ENCODE peak calls at places on chromosomes 1 and 21, in ten cellular contexts. One of them, this sample, is unnamed.

GRCh38 chr1:157472302-157472701 is 80.0 kb downstream of the FCRL5 start:
- DNase-seq in dorsolateral prefrontal cortex: no peak
- DNase-seq in AG09319: no peak
- DNase-seq in tibial artery: no peak
- DNase-seq in fibroblast of the aortic adventitia: no peak
- DNase-seq in mammary epithelial cell: no peak
- DNase-seq in SK-N-SH: no peak
- DNase-seq in RWPE1: no peak
- DNase-seq in AG04449: no peak
- DNase-seq in esophagus squamous epithelium: no peak
- DNase-seq in this sample: no peak

GRCh38 chr1:182217071-182217470 is 155.6 kb upstream of the ZNF648 start:
- DNase-seq in dorsolateral prefrontal cortex: no peak
- DNase-seq in AG09319: no peak
- DNase-seq in tibial artery: no peak
- DNase-seq in fibroblast of the aortic adventitia: no peak
- DNase-seq in mammary epithelial cell: peak; percentile 68
- DNase-seq in SK-N-SH: no peak
- DNase-seq in RWPE1: peak; percentile 48
- DNase-seq in AG04449: no peak
- DNase-seq in esophagus squamous epithelium: no peak
- DNase-seq in this sample: no peak

GRCh38 chr21:42075686-42076471 is 4.8 kb downstream of the UMODL1 start:
- DNase-seq in dorsolateral prefrontal cortex: no peak
- DNase-seq in AG09319: no peak
- DNase-seq in tibial artery: no peak
- DNase-seq in fibroblast of the aortic adventitia: no peak
- DNase-seq in mammary epithelial cell: no peak
- DNase-seq in SK-N-SH: no peak
- DNase-seq in RWPE1: no peak
- DNase-seq in AG04449: no peak
- DNase-seq in esophagus squamous epithelium: no peak
- DNase-seq in this sample: no peak

GRCh38 chr1:174040387-174040786 is 18.2 kb upstream of the RC3H1 start:
- DNase-seq in dorsolateral prefrontal cortex: no peak
- DNase-seq in AG09319: peak; percentile 44
- DNase-seq in tibial artery: no peak
- DNase-seq in fibroblast of the aortic adventitia: peak; percentile 73
- DNase-seq in mammary epithelial cell: peak; percentile 89
- DNase-seq in SK-N-SH: no peak
- DNase-seq in RWPE1: peak; percentile 51
- DNase-seq in AG04449: peak; percentile 28
- DNase-seq in esophagus squamous epithelium: no peak
- DNase-seq in this sample: no peak

GRCh38 chr1:212225416-212225815 is 59.8 kb upstream of the PPP2R5A start:
- DNase-seq in dorsolateral prefrontal cortex: no peak
- DNase-seq in AG09319: no peak
- DNase-seq in tibial artery: no peak
- DNase-seq in fibroblast of the aortic adventitia: no peak
- DNase-seq in mammary epithelial cell: no peak
- DNase-seq in SK-N-SH: no peak
- DNase-seq in RWPE1: no peak
- DNase-seq in AG04449: no peak
- DNase-seq in esophagus squamous epithelium: no peak
- DNase-seq in this sample: no peak

GRCh38 chr1:42950146-42950480 is 8.6 kb downstream of the SLC2A1 start:
- DNase-seq in dorsolateral prefrontal cortex: no peak
- DNase-seq in AG09319: no peak
- DNase-seq in tibial artery: no peak
- DNase-seq in fibroblast of the aortic adventitia: peak; percentile 66
- DNase-seq in mammary epithelial cell: peak; percentile 49
- DNase-seq in SK-N-SH: no peak
- DNase-seq in RWPE1: no peak
- DNase-seq in AG04449: no peak
- DNase-seq in esophagus squamous epithelium: no peak
- DNase-seq in this sample: no peak

GRCh38 chr1:3283849-3284248 is 170.6 kb upstream of the ARHGEF16 start:
- DNase-seq in dorsolateral prefrontal cortex: no peak
- DNase-seq in AG09319: no peak
- DNase-seq in tibial artery: no peak
- DNase-seq in fibroblast of the aortic adventitia: peak; percentile 17
- DNase-seq in mammary epithelial cell: no peak
- DNase-seq in SK-N-SH: peak; percentile 84
- DNase-seq in RWPE1: peak; percentile 25
- DNase-seq in AG04449: no peak
- DNase-seq in esophagus squamous epithelium: no peak
- DNase-seq in this sample: no peak

GRCh38 chr1:114458208-114458777 is 52.7 kb downstream of the TRIM33 start:
- DNase-seq in dorsolateral prefrontal cortex: no peak
- DNase-seq in AG09319: no peak
- DNase-seq in tibial artery: no peak
- DNase-seq in fibroblast of the aortic adventitia: peak; percentile 81
- DNase-seq in mammary epithelial cell: peak; percentile 88
- DNase-seq in SK-N-SH: no peak
- DNase-seq in RWPE1: peak; percentile 38
- DNase-seq in AG04449: peak; percentile 55
- DNase-seq in esophagus squamous epithelium: no peak
- DNase-seq in this sample: no peak

GRCh38 chr1:214514032-214514818 is 37.2 kb downstream of the PTPN14 start:
- DNase-seq in dorsolateral prefrontal cortex: no peak
- DNase-seq in AG09319: no peak
- DNase-seq in tibial artery: no peak
- DNase-seq in fibroblast of the aortic adventitia: peak; percentile 44
- DNase-seq in mammary epithelial cell: no peak
- DNase-seq in SK-N-SH: no peak
- DNase-seq in RWPE1: no peak
- DNase-seq in AG04449: no peak
- DNase-seq in esophagus squamous epithelium: no peak
- DNase-seq in this sample: no peak

GRCh38 chr1:197269053-197269452 is 1.0 kb downstream of the CRB1 start:
- DNase-seq in dorsolateral prefrontal cortex: no peak
- DNase-seq in AG09319: no peak
- DNase-seq in tibial artery: no peak
- DNase-seq in fibroblast of the aortic adventitia: no peak
- DNase-seq in mammary epithelial cell: no peak
- DNase-seq in SK-N-SH: no peak
- DNase-seq in RWPE1: no peak
- DNase-seq in AG04449: no peak
- DNase-seq in esophagus squamous epithelium: no peak
- DNase-seq in this sample: no peak

GRCh38 chr1:17569200-17570139 is 30.0 kb downstream of the ARHGEF10L start:
- DNase-seq in dorsolateral prefrontal cortex: no peak
- DNase-seq in AG09319: peak; percentile 69
- DNase-seq in tibial artery: peak; percentile 97
- DNase-seq in fibroblast of the aortic adventitia: peak; percentile 97
- DNase-seq in mammary epithelial cell: peak; percentile 36
- DNase-seq in SK-N-SH: peak; percentile 60
- DNase-seq in RWPE1: no peak
- DNase-seq in AG04449: peak; percentile 71
- DNase-seq in esophagus squamous epithelium: no peak
- DNase-seq in this sample: no peak

GRCh38 chr1:26938659-26939025 is 17.1 kb downstream of the NUDC start:
- DNase-seq in dorsolateral prefrontal cortex: no peak
- DNase-seq in AG09319: no peak
- DNase-seq in tibial artery: no peak
- DNase-seq in fibroblast of the aortic adventitia: no peak
- DNase-seq in mammary epithelial cell: no peak
- DNase-seq in SK-N-SH: no peak
- DNase-seq in RWPE1: no peak
- DNase-seq in AG04449: no peak
- DNase-seq in esophagus squamous epithelium: no peak
- DNase-seq in this sample: no peak

GRCh38 chr1:232598837-232599177 is 31.1 kb downstream of the SIPA1L2 start:
- DNase-seq in dorsolateral prefrontal cortex: no peak
- DNase-seq in AG09319: no peak
- DNase-seq in tibial artery: no peak
- DNase-seq in fibroblast of the aortic adventitia: no peak
- DNase-seq in mammary epithelial cell: no peak
- DNase-seq in SK-N-SH: no peak
- DNase-seq in RWPE1: no peak
- DNase-seq in AG04449: no peak
- DNase-seq in esophagus squamous epithelium: no peak
- DNase-seq in this sample: no peak

GRCh38 chr1:232599178-232600041 is 30.5 kb downstream of the SIPA1L2 start:
- DNase-seq in dorsolateral prefrontal cortex: no peak
- DNase-seq in AG09319: peak; percentile 16
- DNase-seq in tibial artery: no peak
- DNase-seq in fibroblast of the aortic adventitia: peak; percentile 56
- DNase-seq in mammary epithelial cell: no peak
- DNase-seq in SK-N-SH: peak; percentile 25
- DNase-seq in RWPE1: no peak
- DNase-seq in AG04449: no peak
- DNase-seq in esophagus squamous epithelium: no peak
- DNase-seq in this sample: no peak

GRCh38 chr1:232598133-232598532 is 31.8 kb downstream of the SIPA1L2 start:
- DNase-seq in dorsolateral prefrontal cortex: no peak
- DNase-seq in AG09319: no peak
- DNase-seq in tibial artery: no peak
- DNase-seq in fibroblast of the aortic adventitia: no peak
- DNase-seq in mammary epithelial cell: no peak
- DNase-seq in SK-N-SH: no peak
- DNase-seq in RWPE1: no peak
- DNase-seq in AG04449: no peak
- DNase-seq in esophagus squamous epithelium: no peak
- DNase-seq in this sample: no peak

GRCh38 chr1:232602622-232603021 is 27.3 kb downstream of the SIPA1L2 start:
- DNase-seq in dorsolateral prefrontal cortex: no peak
- DNase-seq in AG09319: no peak
- DNase-seq in tibial artery: no peak
- DNase-seq in fibroblast of the aortic adventitia: no peak
- DNase-seq in mammary epithelial cell: no peak
- DNase-seq in SK-N-SH: no peak
- DNase-seq in RWPE1: no peak
- DNase-seq in AG04449: no peak
- DNase-seq in esophagus squamous epithelium: no peak
- DNase-seq in this sample: no peak

DNA sequence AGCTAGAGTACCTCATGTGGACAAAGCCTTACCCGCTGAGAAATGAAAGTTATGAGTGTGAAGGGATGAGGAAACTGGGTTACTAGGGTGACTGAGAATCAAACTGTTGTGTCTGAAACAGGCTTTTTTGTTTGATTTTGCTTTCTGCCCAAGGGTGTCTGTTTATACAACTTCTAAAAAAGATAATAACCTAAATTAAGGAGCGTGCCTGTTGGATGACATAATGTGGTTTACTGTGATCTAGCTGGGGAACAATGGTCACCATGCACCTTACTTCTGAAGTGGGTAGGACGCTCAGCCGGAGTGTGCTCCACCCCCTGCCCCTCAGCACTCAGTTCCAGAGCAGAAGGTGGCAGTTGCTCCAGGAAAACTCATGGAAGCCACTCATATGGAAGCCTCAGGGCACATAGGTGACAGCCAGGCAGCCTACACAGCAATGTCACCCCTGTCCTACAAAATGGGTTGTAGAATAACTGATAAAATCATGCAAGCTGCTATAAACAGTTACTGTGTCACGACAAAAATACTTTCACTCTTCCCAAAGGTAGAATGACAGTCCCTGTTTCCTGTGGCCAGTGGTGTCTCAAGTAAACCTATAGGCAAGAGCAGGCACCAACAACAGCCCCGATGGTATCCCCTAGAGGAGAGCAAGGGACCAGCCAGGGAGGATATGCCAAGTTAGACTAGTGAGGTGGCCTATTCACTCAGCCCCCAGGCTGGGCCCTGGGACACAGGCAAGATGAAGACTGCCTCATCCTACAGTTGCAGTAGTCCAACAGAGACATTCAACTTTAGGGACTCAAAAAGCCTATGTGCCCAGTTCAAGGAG is 29.3 kb downstream of the SIPA1L2 start:
- DNase-seq in dorsolateral prefrontal cortex: no peak
- DNase-seq in AG09319: no peak
- DNase-seq in tibial artery: no peak
- DNase-seq in fibroblast of the aortic adventitia: no peak
- DNase-seq in mammary epithelial cell: no peak
- DNase-seq in SK-N-SH: no peak
- DNase-seq in RWPE1: no peak
- DNase-seq in AG04449: no peak
- DNase-seq in esophagus squamous epithelium: no peak
- DNase-seq in this sample: no peak
- TF ChIP-seq CTCF in dorsolateral prefrontal cortex: no peak
- TF ChIP-seq CTCF in AG09319: no peak
- TF ChIP-seq CTCF in tibial artery: no peak
- TF ChIP-seq CTCF in fibroblast of the aortic adventitia: no peak
- TF ChIP-seq CTCF in mammary epithelial cell: no peak
- TF ChIP-seq CTCF in SK-N-SH: no peak
- TF ChIP-seq CTCF in RWPE1: no peak
- TF ChIP-seq CTCF in AG04449: no peak
- TF ChIP-seq CTCF in esophagus squamous epithelium: no peak
- TF ChIP-seq CTCF in this sample: no peak

GRCh38 chr21:44618504-44618903 is 6.6 kb downstream of the KRTAP10-8 start:
- DNase-seq in dorsolateral prefrontal cortex: no peak
- DNase-seq in AG09319: no peak
- DNase-seq in tibial artery: peak; percentile 55
- DNase-seq in fibroblast of the aortic adventitia: peak; percentile 6
- DNase-seq in mammary epithelial cell: no peak
- DNase-seq in SK-N-SH: no peak
- DNase-seq in RWPE1: no peak
- DNase-seq in AG04449: no peak
- DNase-seq in esophagus squamous epithelium: no peak
- DNase-seq in this sample: no peak
- TF ChIP-seq CTCF in dorsolateral prefrontal cortex: no peak
- TF ChIP-seq CTCF in AG09319: no peak
- TF ChIP-seq CTCF in tibial artery: no peak
- TF ChIP-seq CTCF in fibroblast of the aortic adventitia: peak; percentile 23
- TF ChIP-seq CTCF in mammary epithelial cell: no peak
- TF ChIP-seq CTCF in SK-N-SH: no peak
- TF ChIP-seq CTCF in RWPE1: no peak
- TF ChIP-seq CTCF in AG04449: no peak
- TF ChIP-seq CTCF in esophagus squamous epithelium: no peak
- TF ChIP-seq CTCF in this sample: no peak

GRCh38 chr1:94025383-94026340 is 95.3 kb downstream of the ABCA4 start:
- DNase-seq in dorsolateral prefrontal cortex: no peak
- DNase-seq in AG09319: no peak
- DNase-seq in tibial artery: no peak
- DNase-seq in fibroblast of the aortic adventitia: peak; percentile 92
- DNase-seq in mammary epithelial cell: peak; percentile 63
- DNase-seq in SK-N-SH: peak; percentile 74
- DNase-seq in RWPE1: peak; percentile 75
- DNase-seq in AG04449: no peak
- DNase-seq in esophagus squamous epithelium: no peak
- DNase-seq in this sample: no peak
- TF ChIP-seq CTCF in dorsolateral prefrontal cortex: peak; percentile 89
- TF ChIP-seq CTCF in AG09319: peak; percentile 68
- TF ChIP-seq CTCF in tibial artery: peak; percentile 80
- TF ChIP-seq CTCF in fibroblast of the aortic adventitia: peak; percentile 67
- TF ChIP-seq CTCF in mammary epithelial cell: peak; percentile 68
- TF ChIP-seq CTCF in SK-N-SH: peak; percentile 85
- TF ChIP-seq CTCF in RWPE1: peak; percentile 79
- TF ChIP-seq CTCF in AG04449: peak; percentile 41
- TF ChIP-seq CTCF in esophagus squamous epithelium: peak; percentile 49
- TF ChIP-seq CTCF in this sample: no peak

DNA sequence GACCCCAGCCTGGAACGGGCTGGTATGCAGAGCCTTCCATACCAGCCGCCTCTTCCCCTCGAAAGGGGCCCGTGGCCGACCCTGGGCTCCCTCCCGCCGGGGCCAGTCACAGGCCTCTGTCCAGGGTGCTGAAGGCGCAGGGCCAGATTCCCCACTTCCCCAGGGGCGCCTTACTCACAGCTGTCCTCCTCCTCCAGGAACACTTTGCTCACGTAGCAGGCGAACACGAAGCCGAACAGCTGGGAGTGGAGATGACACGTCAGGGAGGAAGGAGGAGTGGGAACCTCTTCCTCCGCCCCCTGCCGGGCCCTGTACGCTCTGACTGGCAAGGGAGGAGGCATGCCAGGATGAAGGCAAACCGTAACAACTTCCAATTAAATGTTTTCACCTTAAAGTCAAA is 57.3 kb downstream of the NKAIN1 start:
- DNase-seq in dorsolateral prefrontal cortex: peak; percentile 58
- DNase-seq in AG09319: peak; percentile 59
- DNase-seq in tibial artery: peak; percentile 67
- DNase-seq in fibroblast of the aortic adventitia: peak; percentile 87
- DNase-seq in mammary epithelial cell: peak; percentile 96
- DNase-seq in SK-N-SH: peak; percentile 39
- DNase-seq in RWPE1: peak; percentile 90
- DNase-seq in AG04449: peak; percentile 63
- DNase-seq in esophagus squamous epithelium: peak; percentile 10
- DNase-seq in this sample: peak; percentile 55
- TF ChIP-seq CTCF in dorsolateral prefrontal cortex: peak; percentile 31
- TF ChIP-seq CTCF in AG09319: peak; percentile 34
- TF ChIP-seq CTCF in tibial artery: no peak
- TF ChIP-seq CTCF in fibroblast of the aortic adventitia: peak; percentile 57
- TF ChIP-seq CTCF in mammary epithelial cell: peak; percentile 57
- TF ChIP-seq CTCF in SK-N-SH: no peak
- TF ChIP-seq CTCF in RWPE1: no peak
- TF ChIP-seq CTCF in AG04449: peak; percentile 24
- TF ChIP-seq CTCF in esophagus squamous epithelium: no peak
- TF ChIP-seq CTCF in this sample: no peak